ENCODE peak calls at places on chromosome 6, in five cellular contexts. V is psoas muscle, O is transverse colon, D is HCT116, F is esophagus muscularis mucosa. P is an unnamed sample.

GRCh38 chr6:87731818-87732661 is 30.0 kb upstream of the AKIRIN2 start:
- DNase-seq in V (peak; percentile 96), O (peak; percentile 94), D (peak; percentile 76), F (peak; percentile 96), P (peak; percentile 59)

GRCh38 chr6:154308986-154309385 is 47.6 kb downstream of the IPCEF1 start:
- DNase-seq in V (no peak), O (no peak), D (no peak), F (no peak), P (no peak)

GRCh38 chr6:127851197-127851596 is 49.7 kb downstream of the THEMIS start:
- DNase-seq in V (no peak), O (no peak), D (no peak), F (no peak), P (peak; percentile 38)

GRCh38 chr6:17297261-17298080 is 16.3 kb downstream of the RBM24 start:
- DNase-seq in V (no peak), O (no peak), D (no peak), F (no peak), P (no peak)

GRCh38 chr6:52364480-52365166 is 2.7 kb downstream of the PAQR8 start:
- DNase-seq in V (no peak), O (no peak), D (no peak), F (no peak), P (no peak)

GRCh38 chr6:80520195-80520594 is 413.7 kb downstream of the BCKDHB start:
- DNase-seq in V (no peak), O (no peak), D (no peak), F (no peak), P (no peak)

GRCh38 chr6:111086685-111087084 is 618 bp upstream of the SLC16A10 start:
- DNase-seq in V (no peak), O (no peak), D (no peak), F (no peak), P (no peak)

GRCh38 chr6:26115226-26115625 is 28.0 kb downstream of the HFE start:
- DNase-seq in V (no peak), O (no peak), D (no peak), F (no peak), P (no peak)

GRCh38 chr6:147161974-147162495 is 42.2 kb upstream of the STXBP5 start:
- DNase-seq in V (no peak), O (peak; percentile 49), D (no peak), F (no peak), P (peak; percentile 95)

GRCh38 chr6:156992396-156992795 is 215.2 kb downstream of the ARID1B start:
- DNase-seq in V (no peak), O (no peak), D (no peak), F (no peak), P (no peak)

GRCh38 chr6:134768936-134769335 is 181.0 kb downstream of the ALDH8A1 start:
- DNase-seq in V (no peak), O (no peak), D (no peak), F (no peak), P (no peak)

GRCh38 chr6:42153921-42154320 is 11.5 kb upstream of the C6orf132 start:
- DNase-seq in V (no peak), O (no peak), D (no peak), F (no peak), P (no peak)

GRCh38 chr6:133817460-133818047 is 71.4 kb upstream of the TCF21 start:
- DNase-seq in V (no peak), O (peak; percentile 16), D (peak; percentile 8), F (no peak), P (no peak)

GRCh38 chr6:90238663-90239542 is 57.7 kb downstream of the BACH2 start:
- DNase-seq in V (no peak), O (no peak), D (no peak), F (no peak), P (no peak)

GRCh38 chr6:19327246-19327645 is 509.9 kb upstream of the ID4 start:
- DNase-seq in V (no peak), O (no peak), D (no peak), F (no peak), P (peak; percentile 71)

GRCh38 chr6:124470803-124471202 is 491.4 kb upstream of the RNF217 start:
- DNase-seq in V (no peak), O (no peak), D (no peak), F (no peak), P (no peak)

GRCh38 chr6:84052204-84052882 is 18.8 kb downstream of the MRAP2 start:
- DNase-seq in V (peak; percentile 77), O (no peak), D (no peak), F (peak; percentile 91), P (peak; percentile 71)

GRCh38 chr6:139364302-139364981 is 10.0 kb downstream of the CITED2 start:
- DNase-seq in V (no peak), O (no peak), D (no peak), F (no peak), P (no peak)

GRCh38 chr6:128432394-128432793 is 88.0 kb downstream of the PTPRK start:
- DNase-seq in V (no peak), O (no peak), D (no peak), F (no peak), P (no peak)

GRCh38 chr6:45438849-45439406 is 61.2 kb upstream of the SUPT3H start:
- DNase-seq in V (no peak), O (no peak), D (peak; percentile 65), F (no peak), P (peak; percentile 67)

GRCh38 chr6:160767019-160767646 is 65.1 kb downstream of the PLG start:
- DNase-seq in V (peak; percentile 59), O (peak; percentile 61), D (no peak), F (peak; percentile 92), P (peak; percentile 35)

GRCh38 chr6:35036059-35036827 is 104.9 kb downstream of the TCP11 start:
- DNase-seq in V (no peak), O (no peak), D (no peak), F (no peak), P (no peak)

GRCh38 chr6:169990095-169991030 is 238.9 kb downstream of the ERMARD start:
- DNase-seq in V (no peak), O (peak; percentile 50), D (no peak), F (no peak), P (no peak)

GRCh38 chr6:25971187-25971811 is 8.7 kb downstream of the TRIM38 start:
- DNase-seq in V (no peak), O (no peak), D (peak; percentile 73), F (no peak), P (peak; percentile 86)

GRCh38 chr6:164069352-164070022 is 655.0 kb downstream of the QKI start:
- DNase-seq in V (peak; percentile 80), O (no peak), D (no peak), F (no peak), P (peak; percentile 23)

GRCh38 chr6:44061375-44062104 is 65.7 kb downstream of the MRPL14 start:
- DNase-seq in V (no peak), O (no peak), D (no peak), F (no peak), P (no peak)

GRCh38 chr6:63897459-63897858 is 261.9 kb downstream of the PHF3 start:
- DNase-seq in V (no peak), O (no peak), D (no peak), F (no peak), P (peak; percentile 2)

GRCh38 chr6:16354692-16355091 is 116.3 kb downstream of the GMPR start:
- DNase-seq in V (no peak), O (no peak), D (no peak), F (no peak), P (no peak)

GRCh38 chr6:108562503-108562993 is 1.8 kb downstream of the FOXO3 start:
- DNase-seq in V (peak; percentile 80), O (peak; percentile 65), D (peak; percentile 69), F (peak; percentile 95), P (peak; percentile 47)
- TF ChIP-seq CTCF in V (peak; percentile 5), O (peak; percentile 9), D (no peak), F (peak; percentile 19), P (peak; percentile 14)

GRCh38 chr6:144469144-144469575 is 184.0 kb downstream of the UTRN start:
- DNase-seq in V (no peak), O (no peak), D (no peak), F (no peak), P (no peak)
- H3K27ac ChIP-seq in V (no peak overlapping the region), O (no peak overlapping the region), D (no peak overlapping the region), F (no peak overlapping the region), P (no peak overlapping the region)

DNA sequence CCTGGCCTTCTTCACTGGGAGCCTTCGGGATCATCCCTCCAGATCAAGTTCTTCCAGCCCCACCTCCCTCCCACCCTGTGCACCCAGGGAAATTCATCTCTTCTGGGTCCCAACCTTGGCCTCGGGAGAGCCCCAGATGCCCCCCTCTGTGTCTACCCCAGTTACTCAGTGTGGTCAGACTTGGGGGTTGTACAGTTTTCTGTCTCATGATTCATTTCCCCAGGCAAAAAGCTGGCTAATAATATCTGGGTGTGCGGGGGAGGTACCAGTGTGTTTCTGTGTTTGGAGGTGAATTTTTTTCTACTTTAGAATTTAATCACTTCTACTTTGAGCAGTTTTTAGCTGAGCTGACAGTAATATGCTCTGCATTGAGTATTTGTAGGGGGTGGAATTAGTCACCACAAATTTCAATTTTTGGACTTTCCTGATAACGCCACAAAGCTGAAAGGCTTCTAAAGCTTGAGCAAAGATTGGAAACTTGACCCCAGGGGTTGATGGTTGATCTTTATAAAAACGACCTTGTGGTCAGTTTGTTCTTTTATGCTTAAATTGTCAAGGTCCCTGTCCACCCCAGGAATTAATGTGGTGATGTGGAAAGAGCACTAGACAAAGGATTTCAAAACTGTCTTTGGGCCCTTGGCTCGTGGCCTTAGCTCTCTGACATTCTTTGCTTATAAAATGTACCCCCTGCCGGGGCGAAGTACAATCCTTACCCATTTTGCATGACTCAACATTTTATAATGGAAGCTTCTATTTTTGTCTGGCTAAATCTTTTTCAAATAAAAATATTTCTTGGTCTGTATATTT is 284.7 kb upstream of the TAB2 start:
- DNase-seq in V (no peak), O (no peak), D (no peak), F (peak; percentile 89), P (peak; percentile 85)
- TF ChIP-seq CTCF in V (no peak), O (no peak), D (no peak), F (no peak), P (no peak)

DNA sequence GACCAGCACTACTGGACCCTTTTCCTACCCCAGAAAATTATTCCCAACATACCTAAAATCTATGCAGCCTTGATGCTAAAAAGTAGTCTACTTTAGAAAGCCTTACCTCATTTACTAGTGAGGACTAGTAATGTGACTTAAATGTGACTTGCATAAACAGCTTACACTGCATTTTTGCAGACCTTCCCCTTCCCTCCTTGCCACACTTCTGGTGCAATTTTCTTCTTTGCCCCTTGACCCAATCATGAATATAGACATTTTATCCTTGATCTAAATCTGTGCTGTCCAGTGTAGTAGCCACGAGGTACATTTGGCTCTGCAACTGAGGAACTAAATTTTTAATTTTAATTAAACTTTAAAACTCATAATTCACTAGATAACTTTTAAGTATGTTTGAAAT is 7.0 kb upstream of the ZKSCAN8 start:
- DNase-seq in V (no peak), O (no peak), D (no peak), F (no peak), P (no peak)
- H3K27ac ChIP-seq in V (no peak overlapping the region), O (no peak overlapping the region), D (no peak overlapping the region), F (no peak overlapping the region), P (no peak overlapping the region)

GRCh38 chr6:3775386-3775785 is 23.9 kb upstream of the PXDC1 start:
- DNase-seq in V (no peak), O (no peak), D (no peak), F (no peak), P (no peak)

GRCh38 chr6:3777695-3778461 is 26.4 kb upstream of the PXDC1 start:
- DNase-seq in V (no peak), O (no peak), D (no peak), F (no peak), P (no peak)

GRCh38 chr6:3778701-3779573 is 27.4 kb upstream of the PXDC1 start:
- DNase-seq in V (no peak), O (no peak), D (no peak), F (no peak), P (no peak)

GRCh38 chr6:3775906-3776305 is 24.4 kb upstream of the PXDC1 start:
- DNase-seq in V (no peak), O (no peak), D (no peak), F (no peak), P (no peak)

GRCh38 chr6:3776881-3777507 is 25.5 kb upstream of the PXDC1 start:
- DNase-seq in V (no peak), O (no peak), D (no peak), F (no peak), P (no peak)
- TF ChIP-seq CTCF in V (no peak), O (no peak), D (no peak), F (no peak), P (peak; percentile 35)